ENCODE peak calls at places on chromosomes 3 and 15, in seven cellular contexts. T, D, B, K, C, E and J are unnamed samples.
A peak's percentile ranks its signal among the peaks of the same experiment; 100 is the strongest.

GRCh38 chr3:98246142-98246541 is 17.9 kb upstream of the OR5H6 start:
- DNase-seq in K (no peak), B (no peak), E (no peak), T (no peak), D (no peak), C (no peak), J (no peak)

GRCh38 chr15:65641723-65642475 is 20.2 kb downstream of the SLC24A1 start:
- DNase-seq in T (no peak), B (no peak), D (no peak), C (no peak), E (no peak), K (peak; percentile 25), J (peak; percentile 12)

GRCh38 chr3:4990061-4990460 is 10.8 kb downstream of the BHLHE40 start:
- DNase-seq in C (no peak), K (no peak), B (no peak), T (peak; percentile 11), D (no peak), E (no peak), J (no peak)

GRCh38 chr3:122497425-122497824 is 17.3 kb downstream of the KPNA1 start:
- DNase-seq in C (peak; percentile 43), B (peak; percentile 72), D (peak; percentile 45), E (no peak), T (no peak), K (no peak), J (no peak)

GRCh38 chr3:177657243-177657642 is 460.0 kb upstream of the TBL1XR1 start:
- DNase-seq in E (no peak), D (no peak), K (peak; percentile 20), C (no peak), B (no peak), T (no peak), J (no peak)

GRCh38 chr3:52471371-52472238 is 16.2 kb downstream of the NISCH start:
- DNase-seq in E (no peak), B (no peak), T (peak; percentile 32), C (no peak), K (peak; percentile 83), D (no peak), J (no peak)

GRCh38 chr3:186532641-186533072 is 11.5 kb downstream of the CRYGS start:
- DNase-seq in E (no peak), T (no peak), C (no peak), B (peak; percentile 77), K (peak; percentile 68), D (no peak), J (no peak)

GRCh38 chr15:73732911-73733310 is 20.2 kb downstream of the INSYN1 start:
- DNase-seq in T (no peak), B (no peak), C (no peak), D (no peak), E (no peak), K (no peak), J (no peak)

GRCh38 chr3:71942432-71942831 is 157.5 kb upstream of the PROK2 start:
- DNase-seq in B (no peak), K (no peak), T (no peak), E (no peak), D (no peak), C (no peak), J (no peak)

GRCh38 chr15:59873873-59874272 is 130.2 kb upstream of the FOXB1 start:
- DNase-seq in D (no peak), C (no peak), E (no peak), B (no peak), T (no peak), K (no peak), J (no peak)

GRCh38 chr3:36063992-36064391 is 316.3 kb upstream of the STAC start:
- DNase-seq in C (no peak), T (no peak), K (no peak), B (no peak), D (no peak), E (no peak), J (no peak)

GRCh38 chr3:15108082-15108545 is 9.2 kb upstream of the RBSN start:
- DNase-seq in E (peak; percentile 68), K (peak; percentile 86), B (no peak), T (peak; percentile 91), D (peak; percentile 65), C (peak; percentile 48), J (peak; percentile 64)

GRCh38 chr3:46845860-46846623 is 17.2 kb downstream of the MYL3 start:
- DNase-seq in K (peak; percentile 98), T (peak; percentile 67), C (no peak), D (no peak), B (no peak), E (peak; percentile 56), J (no peak)
- TF ChIP-seq POLR2AphosphoS5 in K (no peak), T (no peak), C (no peak), D (no peak), B (peak; percentile 34), E (no peak), J (no peak)

DNA sequence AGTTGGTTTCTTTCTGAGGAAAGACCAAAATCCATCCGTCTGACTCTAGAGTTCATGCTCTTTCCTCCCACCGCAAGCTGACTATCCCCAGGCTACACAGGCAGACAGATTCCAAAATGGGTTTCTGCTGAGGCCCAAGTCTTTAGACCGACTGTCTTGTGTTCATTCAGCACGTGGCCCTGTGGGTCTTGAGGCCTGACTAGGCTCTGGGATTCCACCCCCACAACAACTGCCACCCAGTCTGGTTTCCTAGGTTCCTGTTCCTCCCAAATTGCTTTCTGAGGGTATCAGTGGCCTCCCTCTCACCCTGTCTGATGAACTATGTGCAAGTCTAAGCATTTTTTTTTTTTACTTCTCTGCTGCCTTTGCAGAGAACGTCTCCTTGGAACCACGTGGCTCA is 67.7 kb downstream of the CYP19A1 start:
- DNase-seq in B (no peak), K (no peak), E (no peak), D (no peak), C (no peak), T (no peak), J (no peak)
- TF ChIP-seq SIN3A in B (no peak), K (no peak), E (no peak), D (no peak), C (no peak), T (no peak), J (no peak)

DNA sequence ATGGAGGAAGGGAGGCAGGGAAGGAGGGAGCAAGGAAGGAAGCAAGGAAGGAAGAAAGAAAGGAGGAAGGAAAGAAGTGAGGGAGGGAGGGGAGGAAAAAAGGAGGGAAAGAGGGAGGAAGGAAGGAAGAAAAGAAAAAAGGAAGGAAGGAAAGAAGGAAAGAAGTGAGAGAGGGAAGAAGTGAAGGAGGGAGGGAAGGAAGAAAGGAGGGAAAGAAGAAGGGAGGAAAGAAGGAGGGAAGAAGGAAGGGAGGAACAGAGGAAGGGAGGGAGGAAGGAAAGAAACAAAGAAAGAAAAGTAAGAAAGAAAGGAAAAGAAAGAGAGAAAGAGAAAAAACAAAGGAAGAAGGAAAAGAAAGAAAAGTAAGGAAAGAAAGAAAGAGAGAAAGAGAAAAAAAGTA is 183.0 kb upstream of the SLC24A5 start:
- DNase-seq in C (no peak), D (no peak), K (no peak), E (no peak), T (no peak), B (no peak), J (no peak)
- TF ChIP-seq POLR2AphosphoS5 in C (no peak), D (no peak), K (no peak), E (no peak), T (no peak), B (no peak), J (no peak)

GRCh38 chr15:100943074-100943473 is 23.9 kb downstream of the LRRK1 start:
- DNase-seq in B (no peak), D (no peak), T (no peak), E (no peak), C (no peak), K (no peak), J (no peak)
- TF ChIP-seq SIN3A in B (no peak), D (no peak), T (no peak), E (no peak), C (no peak), K (no peak), J (no peak)

GRCh38 chr15:45331977-45332376 is 46.4 kb downstream of the GATM start:
- DNase-seq in D (no peak), E (no peak), C (no peak), T (no peak), B (no peak), K (no peak), J (no peak)

GRCh38 chr15:45337224-45337623 is 41.1 kb downstream of the GATM start:
- DNase-seq in T (no peak), K (no peak), E (no peak), C (no peak), B (no peak), D (no peak), J (no peak)

GRCh38 chr15:45338417-45338816 is 39.9 kb downstream of the GATM start:
- DNase-seq in D (no peak), E (no peak), B (no peak), C (no peak), K (no peak), T (peak; percentile 10), J (peak; percentile 80)

GRCh38 chr15:45332694-45333093 is 45.6 kb downstream of the GATM start:
- DNase-seq in K (no peak), D (no peak), E (no peak), T (no peak), B (no peak), C (no peak), J (no peak)

DNA sequence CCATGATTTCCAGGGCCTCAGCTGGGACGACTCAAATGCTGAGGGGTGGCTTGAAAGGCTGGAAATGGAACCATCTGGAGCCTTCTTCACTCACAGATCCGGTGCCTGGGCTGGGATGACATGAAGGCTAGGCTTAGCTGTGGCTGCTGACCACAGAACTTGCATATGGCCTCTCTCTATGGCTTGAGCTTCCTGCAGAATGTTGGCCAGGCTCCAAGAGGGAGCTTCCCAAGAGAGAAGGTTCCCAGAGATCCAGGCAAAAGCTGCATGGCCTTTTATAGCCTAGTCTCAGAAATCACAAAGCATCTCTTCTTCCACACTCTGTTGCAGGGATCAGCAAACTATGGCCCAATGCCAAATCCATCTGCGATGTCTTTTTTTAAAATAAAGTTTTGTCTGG is 44.8 kb downstream of the GATM start:
- DNase-seq in C (no peak), B (no peak), T (no peak), E (no peak), D (no peak), K (peak; percentile 59), J (peak; percentile 53)
- TF ChIP-seq POLR2AphosphoS5 in C (no peak), B (no peak), T (no peak), E (no peak), D (no peak), K (no peak), J (no peak)